ENCODE peak calls at places on chromosomes 12 and 14, in five cellular contexts. One of them, this sample, is unnamed.

GRCh38 chr12:105067511-105068031 is 16.7 kb downstream of the ALDH1L2 start:
- DNase-seq in HepG2: no peak
- DNase-seq in NCI-H524: no peak
- DNase-seq in H54: no peak
- DNase-seq in left colon: no peak
- DNase-seq in this sample: no peak

GRCh38 chr14:94601961-94602391 is 10.2 kb upstream of the SERPINA3 start:
- DNase-seq in HepG2: peak
- DNase-seq in NCI-H524: no peak
- DNase-seq in H54: peak
- DNase-seq in left colon: peak
- DNase-seq in this sample: no peak

GRCh38 chr14:92956961-92957360 is 34.0 kb downstream of the CHGA start:
- DNase-seq in HepG2: no peak
- DNase-seq in NCI-H524: peak
- DNase-seq in H54: no peak
- DNase-seq in left colon: no peak
- DNase-seq in this sample: no peak

GRCh38 chr12:78797201-78797931 is 67.2 kb upstream of the SYT1 start:
- DNase-seq in HepG2: no peak
- DNase-seq in NCI-H524: no peak
- DNase-seq in H54: no peak
- DNase-seq in left colon: no peak
- DNase-seq in this sample: no peak

GRCh38 chr14:52377940-52378339 is 63.8 kb downstream of the PTGER2 start:
- DNase-seq in HepG2: no peak
- DNase-seq in NCI-H524: no peak
- DNase-seq in H54: no peak
- DNase-seq in left colon: no peak
- DNase-seq in this sample: no peak

GRCh38 chr12:117054279-117054678 is 44.9 kb downstream of the TESC start:
- DNase-seq in HepG2: no peak
- DNase-seq in NCI-H524: no peak
- DNase-seq in H54: no peak
- DNase-seq in left colon: no peak
- DNase-seq in this sample: no peak

GRCh38 chr14:72788972-72789728 is 104.8 kb downstream of the DPF3 start:
- DNase-seq in HepG2: no peak
- DNase-seq in NCI-H524: peak
- DNase-seq in H54: no peak
- DNase-seq in left colon: no peak
- DNase-seq in this sample: no peak

GRCh38 chr12:108804361-108804949 is 52.9 kb downstream of the SSH1 start:
- DNase-seq in HepG2: no peak
- DNase-seq in NCI-H524: peak
- DNase-seq in H54: no peak
- DNase-seq in left colon: peak
- DNase-seq in this sample: no peak

GRCh38 chr12:5027436-5027835 is 16.2 kb upstream of the KCNA5 start:
- DNase-seq in HepG2: no peak
- DNase-seq in NCI-H524: no peak
- DNase-seq in H54: no peak
- DNase-seq in left colon: no peak
- DNase-seq in this sample: no peak

GRCh38 chr14:75363570-75364227 is 64.1 kb upstream of the JDP2 start:
- DNase-seq in HepG2: no peak
- DNase-seq in NCI-H524: no peak
- DNase-seq in H54: no peak
- DNase-seq in left colon: no peak
- DNase-seq in this sample: no peak

GRCh38 chr14:100788517-100789365 is 37.2 kb upstream of the MEG3 start:
- DNase-seq in HepG2: peak
- DNase-seq in NCI-H524: no peak
- DNase-seq in H54: no peak
- DNase-seq in left colon: no peak
- DNase-seq in this sample: no peak

GRCh38 chr12:97465012-97465345 is 2.4 kb downstream of the RMST start:
- DNase-seq in HepG2: no peak
- DNase-seq in NCI-H524: no peak
- DNase-seq in H54: no peak
- DNase-seq in left colon: no peak
- DNase-seq in this sample: no peak

GRCh38 chr14:91315844-91316267 is 71.4 kb upstream of the GPR68 start:
- DNase-seq in HepG2: no peak
- DNase-seq in NCI-H524: no peak
- DNase-seq in H54: no peak
- DNase-seq in left colon: no peak
- DNase-seq in this sample: no peak

GRCh38 chr14:104978774-104979691 is 859 bp upstream of the AHNAK2 start:
- DNase-seq in HepG2: no peak
- DNase-seq in NCI-H524: peak
- DNase-seq in H54: no peak
- DNase-seq in left colon: no peak
- DNase-seq in this sample: no peak

This sample was measured in HuH-7.